ENCODE peak calls at places on chromosomes 3 and 15, in six cellular contexts. K is adrenal gland, S is sigmoid colon, H is transverse colon, B is heart left ventricle, A is ovary. Z is an unnamed sample.

GRCh38 chr3:37712918-37713819 is 148.5 kb upstream of the CTDSPL start:
- DNase-seq in K (peak; percentile 42), B (peak; percentile 38), A (peak; percentile 33), S (no peak), H (no peak), Z (no peak)

GRCh38 chr3:128112406-128112968 is 11.1 kb downstream of the RUVBL1 start:
- DNase-seq in S (no peak), A (no peak), B (no peak), H (no peak), K (peak; percentile 73), Z (no peak)

GRCh38 chr15:31459011-31459748 is 132.5 kb downstream of the KLF13 start:
- DNase-seq in H (peak; percentile 63), A (no peak), S (no peak), B (peak; percentile 1), K (no peak), Z (no peak)

GRCh38 chr3:154229217-154229590 is 95.1 kb downstream of the DHX36 start:
- DNase-seq in B (no peak), H (no peak), A (no peak), K (no peak), S (no peak), Z (no peak)

GRCh38 chr3:70994644-70995043 is 588.9 kb downstream of the FOXP1 start:
- DNase-seq in H (no peak), S (no peak), B (no peak), A (no peak), K (no peak), Z (no peak)

GRCh38 chr15:56205061-56205876 is 38.4 kb downstream of the RFX7 start:
- DNase-seq in H (no peak), K (no peak), B (no peak), S (no peak), A (no peak), Z (no peak)

GRCh38 chr3:63655519-63655918 is 3.0 kb downstream of the SNTN start:
- DNase-seq in A (no peak), H (no peak), B (no peak), S (no peak), K (no peak), Z (no peak)

GRCh38 chr15:91790826-91791225 is 62.7 kb upstream of the SLCO3A1 start:
- DNase-seq in K (no peak), S (no peak), B (no peak), A (no peak), H (no peak), Z (no peak)

GRCh38 chr3:4158329-4158728 is 144.8 kb upstream of the SETMAR start:
- DNase-seq in S (no peak), B (no peak), A (no peak), H (no peak), K (no peak), Z (no peak)

GRCh38 chr3:56772926-56773587 is 28.7 kb downstream of the ARHGEF3 start:
- DNase-seq in H (no peak), A (no peak), K (no peak), B (no peak), S (no peak), Z (no peak)

GRCh38 chr3:27565201-27565827 is 81.1 kb upstream of the SLC4A7 start:
- DNase-seq in S (no peak), A (no peak), H (no peak), K (no peak), B (no peak), Z (no peak)

GRCh38 chr3:136860541-136860940 is 1.5 kb upstream of the NCK1 start:
- DNase-seq in S (no peak), B (no peak), A (no peak), H (no peak), K (no peak), Z (no peak)

GRCh38 chr15:92883643-92884458 is 16.3 kb upstream of the CHD2 start:
- DNase-seq in B (no peak), H (no peak), A (no peak), K (peak; percentile 33), S (no peak), Z (no peak)

GRCh38 chr15:79769081-79769481 is 127.7 kb downstream of the MTHFS start:
- DNase-seq in K (peak; percentile 61), A (no peak), B (no peak), S (no peak), H (no peak), Z (peak; percentile 21)

GRCh38 chr3:8554725-8555621 is 53.4 kb downstream of the LMCD1 start:
- DNase-seq in S (no peak), B (peak; percentile 41), H (no peak), K (no peak), A (peak; percentile 56), Z (no peak)

GRCh38 chr3:53083496-53083895 is 37.6 kb upstream of the SFMBT1 start:
- DNase-seq in B (peak; percentile 63), H (no peak), K (no peak), A (no peak), S (peak; percentile 73), Z (peak; percentile 52)

GRCh38 chr3:121995190-121996137 is 26.6 kb downstream of the ILDR1 start:
- DNase-seq in H (peak; percentile 78), K (peak; percentile 47), B (peak; percentile 49), A (no peak), S (no peak), Z (peak; percentile 24)

GRCh38 chr15:45704329-45705249 is 69.8 kb downstream of the SQOR start:
- DNase-seq in B (no peak), S (peak; percentile 67), H (peak; percentile 18), A (no peak), K (no peak), Z (no peak)

GRCh38 chr15:88904808-88905327 is 8.3 kb downstream of the MFGE8 start:
- DNase-seq in B (peak; percentile 81), A (peak; percentile 63), K (peak; percentile 76), H (peak; percentile 87), S (peak; percentile 83), Z (peak; percentile 71)

DNA sequence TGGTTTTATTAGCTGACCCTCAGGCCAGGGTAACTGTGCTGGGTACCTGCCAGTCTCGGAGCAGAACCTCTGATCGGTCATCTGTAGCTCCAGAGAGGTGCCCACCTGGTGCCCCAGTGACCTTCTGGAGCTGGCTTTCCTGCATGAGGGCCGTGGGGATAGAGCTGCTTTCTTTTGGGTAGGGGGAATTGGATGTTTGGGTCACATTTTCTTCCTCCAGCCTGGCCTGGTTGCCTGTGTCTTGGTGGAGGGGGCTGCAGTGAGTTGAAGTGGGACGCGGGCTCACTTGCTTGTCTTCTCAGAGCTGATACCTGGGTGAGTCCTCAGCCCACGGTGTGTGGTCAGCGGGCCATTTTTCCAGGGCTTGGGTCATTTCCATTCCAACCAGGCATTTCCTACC is 2.6 kb downstream of the ZNF710 start:
- DNase-seq in S (peak; percentile 45), H (no peak), K (no peak), B (no peak), A (peak; percentile 12), Z (no peak)
- H3K27ac ChIP-seq in S (peak overlapping the region; percentile 94), H (peak overlapping the region; percentile 91), K (peak overlapping the region; percentile 58), B (peak overlapping the region; percentile 70), A (no peak overlapping the region), Z (peak overlapping the region; percentile 96)

GRCh38 chr3:25468866-25469319 is 40.8 kb downstream of the RARB start:
- DNase-seq in B (peak; percentile 72), K (peak; percentile 70), A (peak; percentile 74), S (peak; percentile 89), H (peak; percentile 14), Z (peak; percentile 87)
- TF ChIP-seq CTCF in B (peak; percentile 7), K (no peak), A (peak; percentile 18), S (peak; percentile 35), H (no peak), Z (peak; percentile 47)

GRCh38 chr3:194103475-194103874 is 32.5 kb upstream of the HES1 start:
- DNase-seq in H (no peak), S (no peak), K (no peak), B (no peak), A (no peak), Z (no peak)

GRCh38 chr3:194102436-194102835 is 33.5 kb upstream of the HES1 start:
- DNase-seq in B (no peak), K (no peak), S (no peak), A (no peak), H (no peak), Z (no peak)

GRCh38 chr3:194100856-194101390 is 35.0 kb upstream of the HES1 start:
- DNase-seq in S (no peak), A (no peak), K (no peak), B (no peak), H (peak; percentile 31), Z (no peak)

GRCh38 chr3:194104041-194104751 is 31.8 kb upstream of the HES1 start:
- DNase-seq in H (no peak), K (no peak), B (no peak), A (no peak), S (no peak), Z (no peak)

DNA sequence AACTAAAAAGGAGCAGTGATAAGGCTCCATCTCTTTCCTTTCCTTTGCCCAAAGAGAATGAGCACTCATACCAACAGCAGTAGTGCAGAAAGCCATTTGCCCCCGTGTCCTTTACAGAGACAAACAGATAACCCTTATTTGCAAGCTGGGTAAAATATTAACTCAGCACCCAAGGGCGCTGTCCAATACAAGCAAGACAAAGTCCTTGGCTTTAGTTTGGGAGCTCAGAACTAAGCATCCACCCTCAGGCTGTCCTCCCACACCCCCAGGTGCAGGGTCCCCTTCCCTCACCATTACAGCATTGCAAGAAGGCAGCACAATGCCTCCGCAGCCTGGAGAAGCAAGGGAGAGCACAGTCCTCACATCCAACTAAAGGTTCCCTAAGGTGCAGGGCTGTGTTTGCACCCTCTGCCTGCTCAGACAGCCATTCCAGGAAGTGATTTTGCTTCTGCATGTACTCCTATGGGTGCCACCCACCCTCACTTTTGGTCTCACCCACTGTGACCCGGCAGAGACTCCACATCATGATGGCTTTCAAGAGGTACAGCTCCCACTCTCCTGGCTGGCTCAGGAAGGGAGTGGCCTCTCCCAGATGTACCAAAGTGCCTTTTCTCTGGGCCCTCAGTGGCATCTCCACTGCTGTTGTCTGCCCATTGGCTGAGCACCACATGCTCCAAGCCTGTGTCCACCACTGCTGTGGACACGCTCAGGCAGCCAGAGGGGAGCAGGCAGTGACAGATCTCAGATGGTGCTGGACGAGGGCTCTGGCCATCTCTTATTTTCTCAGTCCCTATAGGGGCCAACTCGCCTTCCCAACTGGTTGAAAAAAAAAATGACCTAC is 34.1 kb upstream of the HES1 start:
- DNase-seq in A (no peak), K (no peak), H (peak; percentile 48), S (no peak), B (no peak), Z (no peak)
- TF ChIP-seq POLR2A in A (no peak), K (no peak), H (no peak), S (no peak), B (no peak), Z (no peak)

DNA sequence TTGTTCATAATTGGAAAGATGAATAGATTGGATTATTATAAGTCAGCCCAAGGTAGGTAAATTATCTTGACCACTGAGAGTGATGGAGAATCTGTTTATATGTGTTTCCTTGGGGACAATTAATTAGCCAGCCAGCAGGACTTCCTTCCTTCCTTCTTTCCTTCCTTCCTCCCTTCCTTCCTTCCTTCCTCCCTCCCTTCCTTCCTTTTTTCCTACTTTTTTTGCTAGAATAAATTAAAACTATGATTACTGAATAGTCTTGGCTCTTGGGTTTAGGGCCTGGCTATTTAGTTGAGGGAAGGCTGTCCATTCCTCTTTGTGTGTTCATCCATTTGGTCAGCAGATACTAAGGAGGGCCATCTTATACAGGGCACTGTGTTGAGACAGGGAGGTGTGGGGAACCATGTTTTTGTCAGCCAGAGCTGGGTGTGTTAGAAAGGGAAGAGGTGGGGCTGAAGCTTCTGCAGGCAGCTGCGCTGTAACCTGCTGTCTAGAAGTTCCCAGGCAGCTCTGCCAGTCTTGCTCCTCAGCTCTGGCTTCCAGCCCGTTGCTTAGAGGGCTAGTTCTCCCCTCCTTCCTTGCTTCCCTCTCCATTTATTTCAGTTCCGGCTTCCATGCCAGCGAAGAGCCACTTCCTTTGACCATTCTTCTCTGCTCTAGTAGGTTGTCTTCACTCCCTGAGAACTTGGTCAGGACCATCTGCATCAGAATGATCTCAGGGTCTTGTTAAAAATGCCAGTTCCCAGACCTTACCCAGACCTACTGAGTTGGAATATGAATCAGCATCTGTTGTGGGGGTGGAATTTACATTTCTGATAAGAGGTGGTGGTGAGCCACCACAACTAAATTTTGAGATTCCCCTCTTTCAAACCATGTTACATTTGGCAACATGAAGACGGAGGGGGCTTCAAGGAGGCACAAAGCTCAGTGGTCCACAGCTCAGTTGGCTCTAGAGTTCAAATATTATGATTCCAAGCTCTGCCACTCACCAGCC is 113.9 kb downstream of the DGKG start:
- DNase-seq in A (no peak), S (no peak), K (peak; percentile 27), B (no peak), H (no peak), Z (no peak)
- H3K27ac ChIP-seq in A (no peak overlapping the region), S (no peak overlapping the region), K (no peak overlapping the region), B (no peak overlapping the region), H (no peak overlapping the region), Z (no peak overlapping the region)